ENCODE peak calls at places on chromosomes 11 and 22, in nine cellular contexts. T, P, R, S, K, W, Z, N and Y are unnamed samples.

GRCh38 chr11:64343740-64344133 is 3.7 kb downstream of the CCDC88B start:
- DNase-seq in T (no peak), P (no peak), R (no peak), S (peak; percentile 70), K (no peak), W (no peak), Z (no peak), N (no peak), Y (peak; percentile 30)

GRCh38 chr11:35658028-35658948 is 4.3 kb upstream of the TRIM44 start:
- DNase-seq in T (no peak), P (no peak), R (no peak), S (no peak), K (no peak), W (no peak), Z (no peak), N (no peak), Y (peak; percentile 63)

GRCh38 chr11:30392977-30393376 is 70.1 kb downstream of the ARL14EP start:
- DNase-seq in T (no peak), P (no peak), R (no peak), S (no peak), K (no peak), W (no peak), Z (no peak), N (no peak), Y (no peak)

GRCh38 chr22:29344137-29344536 is 28.6 kb upstream of the RASL10A start:
- DNase-seq in T (peak; percentile 79), P (peak; percentile 57), R (no peak), S (peak; percentile 87), K (peak; percentile 79), W (peak; percentile 87), Z (no peak), N (peak; percentile 90), Y (peak; percentile 96)

GRCh38 chr11:13009921-13010736 is 1.0 kb downstream of the RASSF10 start:
- DNase-seq in T (no peak), P (no peak), R (no peak), S (peak; percentile 65), K (no peak), W (peak; percentile 16), Z (no peak), N (peak; percentile 68), Y (no peak)

GRCh38 chr22:44707178-44707577 is 5.2 kb downstream of the PRR5 start:
- DNase-seq in T (no peak), P (no peak), R (no peak), S (peak; percentile 36), K (no peak), W (no peak), Z (no peak), N (no peak), Y (no peak)

GRCh38 chr22:46110215-46110614 is 40.1 kb upstream of the PPARA start:
- DNase-seq in T (peak; percentile 59), P (no peak), R (no peak), S (no peak), K (no peak), W (no peak), Z (peak; percentile 67), N (peak; percentile 70), Y (peak; percentile 58)

GRCh38 chr22:48872271-48873260 is 955.1 kb downstream of the BRD1 start:
- DNase-seq in T (no peak), P (no peak), R (no peak), S (no peak), K (no peak), W (no peak), Z (no peak), N (no peak), Y (no peak)

GRCh38 chr22:45235101-45235777 is 5.5 kb downstream of the KIAA0930 start:
- DNase-seq in T (peak; percentile 40), P (peak; percentile 35), R (no peak), S (peak; percentile 78), K (no peak), W (peak; percentile 45), Z (no peak), N (no peak), Y (no peak)

GRCh38 chr11:19683141-19683805 is 29.4 kb upstream of the NAV2 start:
- DNase-seq in T (peak; percentile 73), P (peak; percentile 71), R (no peak), S (peak; percentile 92), K (no peak), W (peak; percentile 78), Z (no peak), N (no peak), Y (no peak)

GRCh38 chr22:43159484-43160178 is 8.3 kb downstream of the TSPO start:
- DNase-seq in T (no peak), P (no peak), R (no peak), S (no peak), K (no peak), W (no peak), Z (no peak), N (no peak), Y (no peak)

DNA sequence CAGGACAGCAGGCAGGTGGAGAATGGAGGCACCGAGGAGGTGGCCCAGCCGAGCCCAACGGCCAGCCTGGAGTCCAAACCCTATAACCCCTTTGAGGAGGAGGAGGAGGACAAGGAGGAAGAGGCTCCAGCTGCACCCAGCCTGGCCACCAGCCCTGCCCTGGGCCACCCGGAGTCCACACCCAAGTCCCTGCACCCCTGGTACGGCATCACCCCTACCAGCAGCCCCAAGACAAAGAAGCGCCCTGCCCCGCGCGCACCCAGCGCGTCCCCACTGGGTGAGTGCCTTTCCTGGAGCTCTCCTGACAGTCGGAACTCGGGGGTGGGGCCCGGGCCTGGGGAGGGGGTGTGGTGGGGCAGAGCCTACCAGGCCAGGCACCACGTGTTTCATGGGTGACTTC is 19.7 kb downstream of the MICALL1 start:
- DNase-seq in T (no peak), P (no peak), R (no peak), S (no peak), K (no peak), W (no peak), Z (no peak), N (no peak), Y (no peak)
- H3K4me3 ChIP-seq in T (no peak overlapping the region), P (no peak overlapping the region), R (no peak overlapping the region), S (no peak overlapping the region), K (no peak overlapping the region), W (no peak overlapping the region), Z (no peak overlapping the region), N (no peak overlapping the region), Y (no peak overlapping the region)

GRCh38 chr11:128520886-128521696 is 66.3 kb downstream of the ETS1 start:
- DNase-seq in T (no peak), P (no peak), R (no peak), S (no peak), K (no peak), W (no peak), Z (no peak), N (no peak), Y (no peak)

GRCh38 chr11:128521697-128522062 is 65.7 kb downstream of the ETS1 start:
- DNase-seq in T (peak; percentile 36), P (no peak), R (no peak), S (peak; percentile 67), K (no peak), W (no peak), Z (peak; percentile 68), N (no peak), Y (no peak)

GRCh38 chr11:128519353-128519752 is 68.0 kb downstream of the ETS1 start:
- DNase-seq in T (no peak), P (no peak), R (no peak), S (no peak), K (no peak), W (no peak), Z (no peak), N (no peak), Y (peak; percentile 37)

GRCh38 chr11:128518493-128519207 is 68.7 kb downstream of the ETS1 start:
- DNase-seq in T (no peak), P (no peak), R (no peak), S (no peak), K (no peak), W (no peak), Z (no peak), N (no peak), Y (no peak)

GRCh38 chr11:128520206-128520885 is 67.0 kb downstream of the ETS1 start:
- DNase-seq in T (no peak), P (no peak), R (peak; percentile 65), S (no peak), K (no peak), W (no peak), Z (no peak), N (no peak), Y (no peak)
- H3K4me3 ChIP-seq in T (peak overlapping the region; percentile 84), P (peak overlapping the region; percentile 81), R (peak overlapping the region; percentile 48), S (peak overlapping the region; percentile 93), K (peak overlapping the region; percentile 82), W (peak overlapping the region; percentile 88), Z (peak overlapping the region; percentile 70), N (peak overlapping the region; percentile 87), Y (peak overlapping the region; percentile 77)

GRCh38 chr11:57475671-57476222 is 15.4 kb downstream of the RTN4RL2 start:
- DNase-seq in T (no peak), P (no peak), R (no peak), S (no peak), K (no peak), W (no peak), Z (no peak), N (no peak), Y (no peak)

GRCh38 chr11:57476223-57476882 is 16.0 kb downstream of the RTN4RL2 start:
- DNase-seq in T (no peak), P (no peak), R (peak; percentile 18), S (peak; percentile 87), K (no peak), W (peak; percentile 59), Z (peak; percentile 73), N (peak; percentile 40), Y (peak; percentile 43)

GRCh38 chr11:57477507-57478189 is 17.3 kb downstream of the RTN4RL2 start:
- DNase-seq in T (no peak), P (no peak), R (no peak), S (no peak), K (no peak), W (no peak), Z (no peak), N (no peak), Y (peak; percentile 61)

GRCh38 chr11:57475191-57475590 is 14.9 kb downstream of the RTN4RL2 start:
- DNase-seq in T (no peak), P (no peak), R (no peak), S (no peak), K (no peak), W (no peak), Z (no peak), N (no peak), Y (peak; percentile 29)

GRCh38 chr11:57476883-57477506 is 16.7 kb downstream of the RTN4RL2 start:
- DNase-seq in T (peak; percentile 60), P (peak; percentile 36), R (peak; percentile 20), S (peak; percentile 75), K (no peak), W (peak; percentile 59), Z (no peak), N (peak; percentile 28), Y (peak; percentile 66)
- H3K4me3 ChIP-seq in T (peak overlapping the region; percentile 61), P (peak overlapping the region; percentile 54), R (no peak overlapping the region), S (peak overlapping the region; percentile 54), K (no peak overlapping the region), W (peak overlapping the region; percentile 74), Z (peak overlapping the region; percentile 48), N (peak overlapping the region; percentile 25), Y (peak overlapping the region; percentile 61)

DNA sequence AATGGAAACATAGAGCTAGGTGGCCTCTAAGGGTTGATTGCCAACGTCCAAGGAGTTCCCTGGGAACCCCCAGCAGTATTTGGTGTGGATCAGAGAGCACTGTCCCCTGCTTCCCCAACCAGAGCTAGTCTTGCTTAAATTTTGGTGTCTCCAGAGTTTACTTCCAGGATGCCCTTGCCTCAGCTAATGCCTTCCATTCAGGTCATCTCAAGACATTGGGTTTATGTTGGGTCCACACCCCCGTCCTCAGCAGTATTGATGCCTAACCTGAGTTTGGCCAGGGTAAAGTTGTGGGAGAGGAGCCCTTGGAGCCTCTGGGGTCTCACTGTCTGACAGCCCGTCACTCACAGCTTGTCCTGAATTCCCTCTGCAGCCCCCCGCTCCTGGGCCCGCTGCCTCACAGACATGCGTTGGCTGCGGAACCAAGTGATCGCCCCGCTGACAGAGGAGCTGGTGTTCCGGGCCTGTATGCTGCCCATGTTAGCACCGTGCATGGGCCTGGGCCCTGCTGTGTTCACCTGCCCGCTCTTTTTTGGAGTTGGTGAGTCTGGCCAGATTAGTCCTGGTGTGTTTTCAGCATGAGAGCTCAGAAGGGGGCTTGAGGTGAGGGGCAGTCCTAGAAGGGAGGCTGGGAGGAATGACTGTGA is 1.4 kb downstream of the RCE1 start:
- DNase-seq in T (no peak), P (no peak), R (no peak), S (peak; percentile 34), K (no peak), W (no peak), Z (peak; percentile 32), N (no peak), Y (no peak)
- H3K4me3 ChIP-seq in T (peak overlapping the region; percentile 98), P (no peak overlapping the region), R (peak overlapping the region; percentile 96), S (no peak overlapping the region), K (peak overlapping the region; percentile 98), W (peak overlapping the region; percentile 99), Z (no peak overlapping the region), N (peak overlapping the region; percentile 96), Y (peak overlapping the region; percentile 96)